ENCODE peak calls at places on chromosomes 12 and 14, in six cellular contexts. P is Panc1, X is A673, R is Calu3, S is sigmoid colon, I is GM13976. U is an unnamed sample.

GRCh38 chr14:68744613-68745012 is 48.3 kb downstream of the ZFP36L1 start:
- DNase-seq in P (no peak), X (no peak), R (no peak), S (no peak), I (no peak), U (no peak)

GRCh38 chr14:57486767-57487379 is 6.8 kb downstream of the CCDC198 start:
- DNase-seq in P (no peak), X (peak), R (peak), S (no peak), I (no peak), U (no peak)

GRCh38 chr12:109462868-109463692 is 14.0 kb downstream of the KCTD10 start:
- DNase-seq in P (peak), X (peak), R (peak), S (peak), I (no peak), U (no peak)

GRCh38 chr12:72989458-72989947 is 717.3 kb downstream of the TRHDE start:
- DNase-seq in P (no peak), X (no peak), R (no peak), S (no peak), I (no peak), U (no peak)

GRCh38 chr12:121657305-121658008 is 12.0 kb downstream of the MORN3 start:
- DNase-seq in P (no peak), X (no peak), R (no peak), S (no peak), I (no peak), U (no peak)

GRCh38 chr12:13205809-13206559 is 9.5 kb downstream of the EMP1 start:
- DNase-seq in P (no peak), X (peak), R (peak), S (no peak), I (no peak), U (no peak)

GRCh38 chr14:87066221-87066817 is 926.7 kb downstream of the GALC start:
- DNase-seq in P (no peak), X (peak), R (no peak), S (no peak), I (no peak), U (no peak)

GRCh38 chr14:33515441-33515840 is 435.4 kb downstream of the EGLN3 start:
- DNase-seq in P (no peak), X (no peak), R (no peak), S (no peak), I (no peak), U (no peak)

GRCh38 chr14:31792726-31793125 is 231.5 kb downstream of the NUBPL start:
- DNase-seq in P (no peak), X (no peak), R (no peak), S (no peak), I (no peak), U (no peak)

GRCh38 chr12:63826002-63826585 is 18.4 kb upstream of the SRGAP1 start:
- DNase-seq in P (no peak), X (peak), R (no peak), S (no peak), I (peak), U (peak)

GRCh38 chr12:7787574-7788315 is 1.5 kb upstream of the NANOG start:
- DNase-seq in P (no peak), X (no peak), R (no peak), S (no peak), I (no peak), U (no peak)

GRCh38 chr12:29756741-29757390 is 26.9 kb downstream of the TMTC1 start:
- DNase-seq in P (no peak), X (no peak), R (no peak), S (no peak), I (no peak), U (no peak)

GRCh38 chr12:122081697-122082221 is 3.2 kb downstream of the MLXIP start:
- DNase-seq in P (no peak), X (peak), R (no peak), S (peak), I (peak), U (peak)

GRCh38 chr14:95190346-95190840 is 33.1 kb upstream of the DICER1 start:
- DNase-seq in P (no peak), X (no peak), R (no peak), S (no peak), I (no peak), U (no peak)

GRCh38 chr14:67524152-67524963 is 8.7 kb upstream of the PLEKHH1 start:
- DNase-seq in P (no peak), X (peak), R (peak), S (peak), I (no peak), U (no peak)

GRCh38 chr12:116278667-116279066 is 1.2 kb upstream of the MED13L start:
- DNase-seq in P (no peak), X (no peak), R (no peak), S (no peak), I (no peak), U (no peak)

GRCh38 chr14:54570651-54571415 is 3.9 kb downstream of the SAMD4A start:
- DNase-seq in P (no peak), X (peak), R (no peak), S (no peak), I (no peak), U (no peak)

GRCh38 chr12:11650697-11651281 is 1.3 kb downstream of the ETV6 start:
- DNase-seq in P (no peak), X (peak), R (no peak), S (no peak), I (no peak), U (no peak)

GRCh38 chr14:39265032-39265431 is 31.3 kb downstream of the MIA2 start:
- DNase-seq in P (no peak), X (peak), R (peak), S (no peak), I (no peak), U (no peak)

GRCh38 chr12:80282761-80283160 is 161.3 kb upstream of the PTPRQ start:
- DNase-seq in P (no peak), X (no peak), R (no peak), S (no peak), I (no peak), U (no peak)

GRCh38 chr12:78703820-78704525 is 160.6 kb upstream of the SYT1 start:
- DNase-seq in P (peak), X (peak), R (no peak), S (no peak), I (no peak), U (no peak)

GRCh38 chr12:75781532-75782046 is 250.0 kb downstream of the PHLDA1 start:
- DNase-seq in P (no peak), X (no peak), R (peak), S (no peak), I (no peak), U (no peak)

GRCh38 chr12:80352476-80352875 is 91.6 kb upstream of the PTPRQ start:
- DNase-seq in P (no peak), X (peak), R (no peak), S (no peak), I (no peak), U (no peak)

GRCh38 chr14:56902413-56902812 is 92.1 kb upstream of the OTX2 start:
- DNase-seq in P (no peak), X (no peak), R (no peak), S (no peak), I (no peak), U (no peak)

GRCh38 chr14:21279783-21280182 is at the start of gene RPGRIP1:
- DNase-seq in P (no peak), X (no peak), R (no peak), S (no peak), I (no peak), U (no peak)

GRCh38 chr12:69225251-69225910 is 14.0 kb upstream of the CPSF6 start:
- DNase-seq in P (no peak), X (no peak), R (no peak), S (no peak), I (no peak), U (no peak)

GRCh38 chr12:66725031-66725430 is 46.2 kb upstream of the GRIP1 start:
- DNase-seq in P (no peak), X (no peak), R (no peak), S (no peak), I (no peak), U (no peak)

GRCh38 chr14:58244556-58245387 is at the start of gene PSMA3:
- DNase-seq in P (peak), X (peak), R (peak), S (peak), I (peak), U (peak)

GRCh38 chr12:6207254-6207942 is 7.2 kb downstream of the CD9 start:
- DNase-seq in P (no peak), X (no peak), R (no peak), S (no peak), I (no peak), U (no peak)

DNA sequence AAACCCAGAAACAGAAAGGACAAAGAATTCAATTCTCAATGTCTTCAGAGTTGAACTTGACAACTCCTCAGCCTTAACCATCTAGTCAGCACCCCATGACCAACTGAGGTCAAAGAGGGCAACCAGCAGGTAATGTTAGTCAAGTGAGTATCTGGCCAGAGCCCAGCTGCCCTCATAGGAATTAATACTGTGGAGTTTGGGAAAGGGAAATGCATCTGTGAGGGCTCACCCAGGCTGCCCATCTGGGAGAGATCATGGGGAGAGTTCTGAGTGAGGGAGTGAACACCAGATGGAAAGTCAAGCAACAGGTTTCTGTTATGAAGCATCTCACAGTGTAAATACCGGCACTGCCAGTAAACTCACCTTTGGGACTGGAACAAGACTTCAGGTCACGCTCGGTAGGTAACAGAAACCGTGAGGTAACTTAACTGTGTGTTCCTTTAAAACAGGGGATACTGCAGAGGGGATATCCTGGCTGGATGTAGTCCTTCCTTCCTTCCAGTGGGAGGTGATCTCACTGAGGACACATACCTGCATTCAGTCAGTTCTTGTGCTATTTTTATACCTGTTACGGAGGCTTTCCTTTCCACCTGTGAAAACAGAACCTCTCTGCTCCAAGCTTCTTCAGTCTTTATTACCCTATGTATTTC is 94.4 kb downstream of the DAD1 start:
- DNase-seq in P (no peak), X (no peak), R (no peak), S (no peak), I (no peak), U (no peak)
- TF ChIP-seq CTCF in P (no peak), X (peak), R (no peak), S (no peak), I (peak), U (no peak)

DNA sequence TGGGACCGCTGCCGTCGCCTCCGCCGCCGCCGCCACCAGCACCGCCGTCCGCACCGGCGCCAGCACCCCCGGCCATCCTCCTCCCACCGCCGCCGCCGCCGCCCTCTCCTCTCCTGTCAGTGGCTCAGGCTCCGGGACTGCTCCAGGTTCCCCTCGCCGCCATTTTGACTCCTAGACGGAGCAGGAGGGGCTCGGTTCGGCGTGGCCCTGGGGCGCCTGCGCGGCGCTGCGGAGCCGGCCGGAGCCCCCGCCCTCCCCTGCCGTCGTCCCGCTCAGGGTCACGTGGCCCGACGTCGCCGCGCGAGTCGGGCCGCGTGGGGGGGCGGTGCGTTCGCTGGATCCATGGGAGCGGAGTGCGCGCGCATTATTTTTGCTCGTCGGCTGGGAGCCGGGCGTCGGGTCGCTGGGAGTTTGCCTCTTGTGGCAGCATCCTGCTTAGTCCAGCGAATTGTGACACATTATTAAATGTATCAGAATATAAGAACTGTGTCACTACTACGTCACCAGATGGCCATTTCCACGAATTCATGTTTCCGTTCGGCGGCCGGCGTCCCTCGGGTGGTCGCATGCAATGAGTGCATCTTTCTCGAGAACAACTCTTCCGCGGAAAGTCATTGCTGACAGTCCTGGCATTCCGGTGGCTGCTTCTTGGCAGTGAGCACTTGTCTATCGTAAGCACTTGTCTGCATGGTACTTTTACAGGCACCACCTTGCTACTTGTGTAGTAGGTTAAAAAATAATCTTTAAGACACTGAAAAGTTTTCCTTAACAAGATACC is at the start of gene BTBD7:
- DNase-seq in P (peak), X (peak), R (peak), S (peak), I (peak), U (peak)
- TF ChIP-seq CTCF in P (no peak), X (peak), R (no peak), S (peak), I (no peak), U (no peak)

DNA sequence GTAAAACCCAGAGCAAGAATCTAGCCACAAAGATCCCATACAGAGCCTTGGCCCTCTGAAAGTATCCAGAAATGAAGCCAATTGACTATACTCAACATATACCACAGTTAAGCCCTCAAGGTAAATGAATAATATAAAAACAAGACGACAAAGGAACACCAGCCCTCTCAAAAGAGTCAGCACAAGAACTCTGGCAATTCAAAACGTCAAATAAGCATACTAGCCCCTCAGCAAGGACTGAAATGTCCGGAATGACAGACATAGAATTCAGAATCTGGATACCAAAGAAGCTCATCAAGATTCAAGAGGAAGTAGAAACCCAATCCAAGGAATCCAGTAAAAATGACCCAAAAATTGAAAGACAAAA is 49.9 kb downstream of the GTF2A1 start:
- DNase-seq in P (no peak), X (no peak), R (no peak), S (no peak), I (no peak), U (no peak)
- TF ChIP-seq CTCF in P (peak), X (peak), R (no peak), S (no peak), I (no peak), U (no peak)

GRCh38 chr12:27840229-27840999 is 60.4 kb upstream of the MANSC4 start:
- DNase-seq in P (no peak), X (no peak), R (no peak), S (no peak), I (no peak), U (no peak)
- TF ChIP-seq CTCF in P (peak), X (peak), R (no peak), S (no peak), I (peak), U (no peak)

GRCh38 chr14:78509516-78509915 is 339.3 kb downstream of the NRXN3 start:
- DNase-seq in P (no peak), X (no peak), R (no peak), S (no peak), I (no peak), U (no peak)

GRCh38 chr14:78512021-78512420 is 341.8 kb downstream of the NRXN3 start:
- DNase-seq in P (no peak), X (no peak), R (no peak), S (no peak), I (no peak), U (no peak)

DNA sequence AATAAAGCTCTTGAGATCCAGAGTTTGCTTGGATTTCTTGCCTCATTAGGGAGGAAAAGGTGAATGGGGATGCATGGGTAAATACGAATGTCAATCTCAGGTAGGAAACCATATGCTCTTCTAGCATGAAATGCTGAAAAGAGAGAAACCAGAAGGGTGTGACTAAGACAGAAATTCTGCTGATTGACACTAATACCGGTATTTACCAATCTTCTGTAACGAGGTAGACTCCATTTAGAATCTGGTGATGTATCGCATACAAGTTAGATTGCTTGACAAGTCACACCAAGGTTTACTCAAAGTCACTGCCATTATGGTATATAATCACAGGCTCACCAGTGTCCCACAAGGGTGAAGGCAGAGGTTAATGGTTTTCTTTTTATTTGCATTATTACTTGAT is 337.9 kb downstream of the NRXN3 start:
- DNase-seq in P (no peak), X (no peak), R (no peak), S (no peak), I (no peak), U (no peak)
- TF ChIP-seq CTCF in P (no peak), X (no peak), R (no peak), S (no peak), I (no peak), U (no peak)

GRCh38 chr14:100653409-100653808 is 66.2 kb upstream of the BEGAIN start:
- DNase-seq in P (no peak), X (peak), R (no peak), S (no peak), I (no peak), U (peak)

GRCh38 chr14:100652739-100653138 is 65.5 kb upstream of the BEGAIN start:
- DNase-seq in P (no peak), X (no peak), R (no peak), S (no peak), I (no peak), U (no peak)

GRCh38 chr14:100656996-100657395 is 69.7 kb upstream of the DLK1 start:
- DNase-seq in P (no peak), X (no peak), R (no peak), S (no peak), I (no peak), U (no peak)

GRCh38 chr14:100654025-100654813 is 67.0 kb upstream of the BEGAIN start:
- DNase-seq in P (no peak), X (no peak), R (no peak), S (no peak), I (no peak), U (peak)

DNA sequence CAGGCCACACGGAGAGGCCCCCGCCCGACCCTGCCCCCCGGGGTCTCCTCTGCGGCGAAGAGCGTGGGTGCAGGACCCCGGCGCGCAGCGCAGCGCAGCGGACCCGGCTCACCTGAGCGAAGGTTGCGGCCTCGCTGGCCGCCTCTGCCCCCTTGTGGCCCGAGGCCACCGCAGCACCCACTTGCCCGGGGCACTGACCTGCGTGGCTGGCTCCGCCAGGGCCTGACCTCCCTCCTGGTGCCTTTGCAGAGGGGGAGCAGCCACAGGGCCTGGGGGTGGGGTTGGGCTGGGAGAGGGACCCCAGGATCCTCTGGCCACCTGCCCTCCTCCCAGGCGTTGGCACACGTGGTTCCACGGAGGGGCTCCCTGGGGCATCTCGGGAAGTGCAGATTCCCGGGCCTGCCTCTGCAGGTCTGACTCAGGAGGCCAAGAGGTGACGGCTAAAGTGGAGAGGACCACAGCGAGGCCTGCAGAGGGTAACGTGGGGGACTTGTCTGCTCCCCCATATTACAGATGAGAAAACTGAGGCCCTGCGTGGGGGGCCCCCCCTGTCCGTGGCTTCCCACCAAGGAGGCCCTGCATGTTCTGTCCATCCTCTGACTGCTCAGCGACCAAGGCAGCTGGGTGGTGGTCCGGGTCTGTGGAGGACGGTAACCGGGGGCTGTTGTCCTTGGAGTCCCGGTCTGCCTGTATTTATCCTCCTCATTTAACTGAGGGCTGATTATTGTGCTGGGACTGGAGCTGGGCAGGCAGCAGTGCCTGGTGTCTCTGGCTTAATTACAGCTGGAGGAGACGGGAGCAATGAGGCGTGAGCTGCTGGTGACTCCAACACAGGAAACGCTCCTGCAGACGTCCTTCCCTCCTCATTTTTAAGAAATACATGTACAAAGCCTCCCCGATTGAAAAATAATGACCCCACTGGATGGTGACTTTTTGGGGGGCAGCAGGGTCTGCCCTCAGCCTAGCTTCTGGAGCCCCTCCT is 67.9 kb upstream of the BEGAIN start:
- DNase-seq in P (no peak), X (peak), R (peak), S (no peak), I (peak), U (peak)
- TF ChIP-seq CTCF in P (peak), X (no peak), R (peak), S (peak), I (peak), U (peak)

GRCh38 chr14:66403183-66403582 is 83.0 kb upstream of the CCDC196 start:
- DNase-seq in P (peak), X (peak), R (no peak), S (no peak), I (no peak), U (peak)
- TF ChIP-seq CTCF in P (peak), X (peak), R (peak), S (no peak), I (peak), U (peak)

U was measured in GM10248.